ENCODE peak calls at places on chromosomes 13 and 19, in five cellular contexts. Z is lower lobe of right lung; D is prostate gland; T is coronary artery; L is CD8-positive, alpha-beta T cell. F is an unnamed sample.
A peak's percentile ranks its signal among the peaks of the same experiment; 100 is the strongest.

GRCh38 chr19:19211499-19212432 is at the start of gene NCAN:
- DNase-seq in L (no peak), T (no peak), D (no peak), Z (no peak), F (peak; percentile 30)

GRCh38 chr13:36475468-36475867 is 43.2 kb downstream of the CCNA1 start:
- DNase-seq in D (no peak), T (no peak), Z (no peak), L (no peak), F (no peak)

GRCh38 chr19:41646589-41647204 is 19.8 kb upstream of the CEACAM4 start:
- DNase-seq in Z (peak; percentile 76), T (no peak), L (peak; percentile 16), D (no peak), F (no peak)

GRCh38 chr13:105920375-105920774 is 615.1 kb downstream of the EFNB2 start:
- DNase-seq in D (no peak), L (no peak), T (no peak), Z (no peak), F (no peak)

GRCh38 chr13:80363890-80364503 is 23.1 kb upstream of the SPRY2 start:
- DNase-seq in D (no peak), Z (no peak), L (no peak), T (no peak), F (no peak)

GRCh38 chr13:26074706-26075105 is 22.9 kb upstream of the SHISA2 start:
- DNase-seq in D (no peak), Z (no peak), L (no peak), T (no peak), F (no peak)

GRCh38 chr13:98173431-98173921 is 3.6 kb downstream of the RNF113B start:
- DNase-seq in D (peak; percentile 29), T (no peak), L (no peak), Z (no peak), F (no peak)

GRCh38 chr19:33431986-33432385 is 58.5 kb downstream of the CEBPG start:
- DNase-seq in T (no peak), L (no peak), D (no peak), Z (peak; percentile 19), F (no peak)

GRCh38 chr19:31500540-31500830 is 151.2 kb upstream of the TSHZ3 start:
- DNase-seq in T (no peak), L (no peak), D (no peak), Z (no peak), F (no peak)

GRCh38 chr19:48501961-48502719 is 9.5 kb downstream of the LMTK3 start:
- DNase-seq in Z (peak; percentile 96), L (peak; percentile 54), D (peak; percentile 98), T (peak; percentile 74), F (no peak)

GRCh38 chr19:47430041-47430802 is 10.9 kb upstream of the MEIS3 start:
- DNase-seq in L (no peak), T (no peak), D (peak; percentile 32), Z (peak; percentile 71), F (no peak)

GRCh38 chr19:13985771-13986347 is 20.3 kb downstream of the RFX1 start:
- DNase-seq in L (no peak), T (no peak), Z (no peak), D (no peak), F (no peak)

GRCh38 chr13:68272652-68273051 is 1042.5 kb upstream of the PCDH9 start:
- DNase-seq in Z (no peak), D (no peak), T (no peak), L (no peak), F (no peak)

GRCh38 chr19:36093146-36093662 is 17.7 kb upstream of the OVOL3 start:
- DNase-seq in L (no peak), Z (no peak), T (no peak), D (no peak), F (no peak)

GRCh38 chr19:42655748-42656147 is 61.0 kb upstream of the CEACAM8 start:
- DNase-seq in D (peak; percentile 30), Z (no peak), T (no peak), L (no peak), F (peak; percentile 31)

GRCh38 chr13:27826379-27827353 is 34.4 kb downstream of the GSX1 start:
- DNase-seq in T (peak; percentile 86), Z (peak; percentile 83), L (peak; percentile 50), D (peak; percentile 74), F (peak; percentile 61)

GRCh38 chr19:16880884-16881554 is 7.8 kb upstream of the F2RL3 start:
- DNase-seq in L (no peak), T (no peak), D (no peak), Z (no peak), F (no peak)
- H3K27ac ChIP-seq in L (no peak overlapping the region), T (no peak overlapping the region), D (no peak overlapping the region), Z (no peak overlapping the region), F (no peak overlapping the region)

GRCh38 chr19:18007605-18007938 is 398 bp upstream of the ARRDC2 start:
- DNase-seq in Z (no peak), D (no peak), T (peak; percentile 83), L (no peak), F (peak; percentile 60)
- H3K27ac ChIP-seq in Z (peak overlapping the region; percentile 86), D (peak overlapping the region; percentile 87), T (peak overlapping the region; percentile 94), L (peak overlapping the region; percentile 72), F (peak overlapping the region; percentile 91)

GRCh38 chr19:51882518-51882917 is 5.2 kb downstream of the ZNF577 start:
- DNase-seq in D (no peak), Z (no peak), T (no peak), L (no peak), F (no peak)
- H3K27ac ChIP-seq in D (no peak overlapping the region), Z (no peak overlapping the region), T (no peak overlapping the region), L (no peak overlapping the region), F (no peak overlapping the region)

GRCh38 chr19:55226273-55226672 is 2.3 kb downstream of the TMEM86B start:
- DNase-seq in Z (no peak), T (no peak), D (no peak), L (no peak), F (no peak)

GRCh38 chr19:55225415-55225958 is 3.1 kb downstream of the TMEM86B start:
- DNase-seq in L (no peak), Z (no peak), T (no peak), D (no peak), F (no peak)

GRCh38 chr19:55224038-55224665 is 4.4 kb downstream of the TMEM86B start:
- DNase-seq in D (no peak), T (no peak), L (no peak), Z (peak; percentile 28), F (no peak)

GRCh38 chr19:55220525-55220924 is 8.0 kb downstream of the TMEM86B start:
- DNase-seq in Z (no peak), L (no peak), D (no peak), T (no peak), F (no peak)

GRCh38 chr19:55223291-55224037 is 5.1 kb downstream of the TMEM86B start:
- DNase-seq in D (no peak), L (no peak), Z (no peak), T (no peak), F (no peak)
- H3K27ac ChIP-seq in D (no peak overlapping the region), L (no peak overlapping the region), Z (no peak overlapping the region), T (no peak overlapping the region), F (no peak overlapping the region)